ENCODE peak calls at places on chromosomes 13 and 19, in seven cellular contexts. D is cerebellar nuclear complex; M is CD4-positive, alpha-beta memory T cell; E is globus pallidus; H is hippocampal formation; A is thoracic aorta; Y is fibroblast of pulmonary artery. X is an unnamed sample.

GRCh38 chr13:113073942-113074341 is 31.6 kb upstream of the F7 start:
- DNase-seq in D (no peak), M (no peak), E (no peak), H (no peak), A (no peak), Y (no peak), X (no peak)

GRCh38 chr13:50156140-50156539 is 140.9 kb downstream of the KCNRG start:
- DNase-seq in D (no peak), M (no peak), E (no peak), H (no peak), A (no peak), Y (peak; percentile 60), X (no peak)

GRCh38 chr13:85698236-85698635 is 101.0 kb downstream of the SLITRK6 start:
- DNase-seq in D (no peak), M (no peak), E (no peak), H (no peak), A (no peak), Y (no peak), X (no peak)

GRCh38 chr13:36157475-36157874 is 26.3 kb upstream of the DCLK1 start:
- DNase-seq in D (no peak), M (no peak), E (no peak), H (no peak), A (no peak), Y (no peak), X (no peak)

GRCh38 chr13:31797154-31797775 is 57.9 kb downstream of the RXFP2 start:
- DNase-seq in D (no peak), M (no peak), E (peak; percentile 4), H (no peak), A (no peak), Y (peak; percentile 66), X (no peak)

GRCh38 chr13:112774448-112774792 is 84.6 kb downstream of the ATP11A start:
- DNase-seq in D (no peak), M (no peak), E (no peak), H (no peak), A (no peak), Y (no peak), X (no peak)

GRCh38 chr19:275958-276646 is 15.1 kb downstream of the PLPP2 start:
- DNase-seq in D (no peak), M (no peak), E (no peak), H (no peak), A (no peak), Y (no peak), X (no peak)

GRCh38 chr19:33293255-33294057 is 8.9 kb downstream of the CEBPA start:
- DNase-seq in D (no peak), M (no peak), E (no peak), H (no peak), A (no peak), Y (peak; percentile 64), X (no peak)

GRCh38 chr13:79915386-79915785 is 425.5 kb downstream of the SPRY2 start:
- DNase-seq in D (no peak), M (no peak), E (no peak), H (no peak), A (no peak), Y (no peak), X (no peak)

GRCh38 chr19:41528106-41528505 is 47.9 kb upstream of the CEACAM21 start:
- DNase-seq in D (no peak), M (no peak), E (no peak), H (no peak), A (no peak), Y (no peak), X (no peak)

GRCh38 chr19:36997152-36997842 is 80.9 kb upstream of the ZNF420 start:
- DNase-seq in D (no peak), M (no peak), E (no peak), H (no peak), A (no peak), Y (no peak), X (no peak)

GRCh38 chr13:78121459-78122348 is 203.1 kb upstream of the EDNRB start:
- DNase-seq in D (no peak), M (no peak), E (peak; percentile 69), H (no peak), A (no peak), Y (peak; percentile 88), X (no peak)

GRCh38 chr13:107289540-107289939 is 721.6 kb upstream of the ARGLU1 start:
- DNase-seq in D (no peak), M (no peak), E (no peak), H (no peak), A (no peak), Y (no peak), X (no peak)

GRCh38 chr19:46603195-46603637 is 2.1 kb downstream of the CALM3 start:
- DNase-seq in D (no peak), M (no peak), E (no peak), H (no peak), A (no peak), Y (no peak), X (no peak)

GRCh38 chr13:30338331-30338851 is 31.0 kb upstream of the KATNAL1 start:
- DNase-seq in D (no peak), M (no peak), E (no peak), H (no peak), A (no peak), Y (no peak), X (no peak)

GRCh38 chr19:8240274-8241229 is 31.4 kb downstream of the CERS4 start:
- DNase-seq in D (no peak), M (peak; percentile 65), E (peak; percentile 87), H (peak; percentile 90), A (peak; percentile 47), Y (peak; percentile 96), X (peak; percentile 65)

GRCh38 chr19:17394891-17395415 is 957 bp upstream of the CCDC194 start:
- DNase-seq in D (no peak), M (peak; percentile 46), E (no peak), H (no peak), A (no peak), Y (peak; percentile 71), X (peak; percentile 43)